ENCODE peak calls at places on chromosomes 5 and 9, in ten cellular contexts. One of them, this sample, is unnamed.

GRCh38 chr9:95305770-95306492 is 11.6 kb downstream of the FANCC start:
- DNase-seq in pancreas: no peak
- DNase-seq in colonic mucosa: no peak
- DNase-seq in AG09319: no peak
- DNase-seq in HFF-Myc: no peak
- DNase-seq in epithelial cell of esophagus: no peak
- DNase-seq in kidney epithelial cell: no peak
- DNase-seq in AG09309: no peak
- DNase-seq in hepatocyte: no peak
- DNase-seq in astrocyte of the spinal cord: peak
- DNase-seq in this sample: no peak

GRCh38 chr9:111621895-111622480 is 9.1 kb upstream of the DNAJC25 start:
- DNase-seq in astrocyte of the spinal cord: peak
- DNase-seq in AG09309: no peak
- DNase-seq in hepatocyte: peak
- DNase-seq in HFF-Myc: no peak
- DNase-seq in pancreas: no peak
- DNase-seq in kidney epithelial cell: no peak
- DNase-seq in AG09319: no peak
- DNase-seq in colonic mucosa: peak
- DNase-seq in epithelial cell of esophagus: peak
- DNase-seq in this sample: no peak

GRCh38 chr9:87464110-87464991 is 33.3 kb upstream of the DAPK1 start:
- DNase-seq in AG09309: peak
- DNase-seq in kidney epithelial cell: no peak
- DNase-seq in colonic mucosa: no peak
- DNase-seq in epithelial cell of esophagus: peak
- DNase-seq in hepatocyte: no peak
- DNase-seq in HFF-Myc: no peak
- DNase-seq in pancreas: no peak
- DNase-seq in AG09319: peak
- DNase-seq in astrocyte of the spinal cord: no peak
- DNase-seq in this sample: no peak

GRCh38 chr5:67561145-67561932 is 364.7 kb upstream of the CD180 start:
- DNase-seq in astrocyte of the spinal cord: no peak
- DNase-seq in colonic mucosa: no peak
- DNase-seq in epithelial cell of esophagus: no peak
- DNase-seq in kidney epithelial cell: no peak
- DNase-seq in AG09319: no peak
- DNase-seq in AG09309: no peak
- DNase-seq in hepatocyte: no peak
- DNase-seq in HFF-Myc: no peak
- DNase-seq in pancreas: no peak
- DNase-seq in this sample: no peak

GRCh38 chr5:95327211-95327610 is 42.3 kb upstream of the MCTP1 start:
- DNase-seq in AG09319: no peak
- DNase-seq in pancreas: no peak
- DNase-seq in kidney epithelial cell: peak
- DNase-seq in AG09309: no peak
- DNase-seq in astrocyte of the spinal cord: peak
- DNase-seq in colonic mucosa: no peak
- DNase-seq in hepatocyte: no peak
- DNase-seq in HFF-Myc: no peak
- DNase-seq in epithelial cell of esophagus: peak
- DNase-seq in this sample: no peak

GRCh38 chr5:62395210-62395950 is 8.3 kb downstream of the DIMT1 start:
- DNase-seq in pancreas: no peak
- DNase-seq in hepatocyte: no peak
- DNase-seq in astrocyte of the spinal cord: peak
- DNase-seq in HFF-Myc: no peak
- DNase-seq in AG09309: no peak
- DNase-seq in colonic mucosa: no peak
- DNase-seq in AG09319: no peak
- DNase-seq in kidney epithelial cell: no peak
- DNase-seq in epithelial cell of esophagus: peak
- DNase-seq in this sample: no peak

GRCh38 chr9:129962889-129963703 is 79.9 kb downstream of the FNBP1 start:
- DNase-seq in HFF-Myc: no peak
- DNase-seq in AG09309: no peak
- DNase-seq in AG09319: no peak
- DNase-seq in kidney epithelial cell: no peak
- DNase-seq in colonic mucosa: peak
- DNase-seq in astrocyte of the spinal cord: peak
- DNase-seq in pancreas: no peak
- DNase-seq in hepatocyte: no peak
- DNase-seq in epithelial cell of esophagus: peak
- DNase-seq in this sample: no peak

GRCh38 chr5:137071941-137072340 is 427.2 kb downstream of the SPOCK1 start:
- DNase-seq in hepatocyte: no peak
- DNase-seq in AG09309: no peak
- DNase-seq in colonic mucosa: no peak
- DNase-seq in AG09319: no peak
- DNase-seq in kidney epithelial cell: no peak
- DNase-seq in HFF-Myc: no peak
- DNase-seq in pancreas: peak
- DNase-seq in astrocyte of the spinal cord: no peak
- DNase-seq in epithelial cell of esophagus: no peak
- DNase-seq in this sample: no peak

GRCh38 chr5:125245216-125245615 is 498.8 kb upstream of the ZNF608 start:
- DNase-seq in colonic mucosa: no peak
- DNase-seq in kidney epithelial cell: no peak
- DNase-seq in HFF-Myc: no peak
- DNase-seq in AG09309: no peak
- DNase-seq in epithelial cell of esophagus: no peak
- DNase-seq in hepatocyte: no peak
- DNase-seq in astrocyte of the spinal cord: no peak
- DNase-seq in pancreas: no peak
- DNase-seq in AG09319: no peak
- DNase-seq in this sample: no peak

DNA sequence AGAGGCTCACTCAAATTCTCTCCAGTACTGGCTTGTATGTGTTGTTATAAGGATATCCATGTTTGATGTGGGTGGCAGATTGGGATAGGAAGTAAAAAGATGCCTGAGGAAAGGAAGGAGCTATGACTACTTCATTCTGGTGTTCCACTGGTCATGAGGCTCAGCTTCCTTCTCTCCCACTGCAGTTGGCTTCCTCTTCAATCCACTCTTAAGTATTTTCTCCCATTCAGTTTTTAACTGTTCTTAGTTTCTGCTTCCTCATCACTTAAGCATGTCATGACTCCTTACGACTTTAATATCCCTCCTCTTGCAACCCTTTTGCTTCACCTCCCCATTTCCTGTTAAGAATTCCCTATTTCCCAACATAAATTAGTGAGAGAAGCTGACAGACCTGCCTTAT is 81.1 kb downstream of the PJA2 start:
- DNase-seq in astrocyte of the spinal cord: no peak
- DNase-seq in AG09309: no peak
- DNase-seq in HFF-Myc: no peak
- DNase-seq in AG09319: no peak
- DNase-seq in hepatocyte: no peak
- DNase-seq in kidney epithelial cell: no peak
- DNase-seq in pancreas: no peak
- DNase-seq in epithelial cell of esophagus: peak
- DNase-seq in colonic mucosa: no peak
- DNase-seq in this sample: peak
- TF ChIP-seq CTCF in astrocyte of the spinal cord: no peak
- TF ChIP-seq CTCF in AG09309: no peak
- TF ChIP-seq CTCF in HFF-Myc: no peak
- TF ChIP-seq CTCF in AG09319: no peak
- TF ChIP-seq CTCF in hepatocyte: no peak
- TF ChIP-seq CTCF in kidney epithelial cell: no peak
- TF ChIP-seq CTCF in pancreas: no peak
- TF ChIP-seq CTCF in epithelial cell of esophagus: no peak
- TF ChIP-seq CTCF in colonic mucosa: no peak
- TF ChIP-seq CTCF in this sample: no peak

DNA sequence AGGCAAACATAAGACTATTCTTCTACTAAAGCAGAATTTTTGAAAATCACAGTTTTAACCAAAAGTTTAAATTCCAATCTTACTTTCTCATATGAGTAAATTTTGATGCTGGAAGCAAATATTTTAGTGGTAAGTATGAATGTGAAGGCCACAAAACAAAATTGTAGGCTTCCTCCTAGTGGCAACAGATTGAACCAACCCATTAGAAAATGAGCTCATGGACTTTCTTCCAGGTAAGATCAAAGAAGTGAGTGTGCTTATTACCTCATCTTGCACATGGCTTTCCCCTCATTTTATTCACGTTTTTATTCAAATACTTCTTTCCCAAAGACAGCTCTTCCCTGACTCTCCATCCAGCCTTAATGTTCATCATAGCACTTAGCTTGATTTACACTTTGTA is 16.5 kb upstream of the RLN2 start:
- DNase-seq in AG09319: no peak
- DNase-seq in hepatocyte: no peak
- DNase-seq in epithelial cell of esophagus: peak
- DNase-seq in pancreas: no peak
- DNase-seq in colonic mucosa: no peak
- DNase-seq in AG09309: no peak
- DNase-seq in HFF-Myc: no peak
- DNase-seq in astrocyte of the spinal cord: no peak
- DNase-seq in kidney epithelial cell: no peak
- DNase-seq in this sample: no peak
- TF ChIP-seq CTCF in AG09319: no peak
- TF ChIP-seq CTCF in hepatocyte: no peak
- TF ChIP-seq CTCF in epithelial cell of esophagus: peak
- TF ChIP-seq CTCF in pancreas: no peak
- TF ChIP-seq CTCF in colonic mucosa: no peak
- TF ChIP-seq CTCF in AG09309: peak
- TF ChIP-seq CTCF in HFF-Myc: no peak
- TF ChIP-seq CTCF in astrocyte of the spinal cord: peak
- TF ChIP-seq CTCF in kidney epithelial cell: no peak
- TF ChIP-seq CTCF in this sample: no peak

GRCh38 chr5:75668988-75669760 is 48.1 kb downstream of the POC5 start:
- DNase-seq in pancreas: peak
- DNase-seq in colonic mucosa: peak
- DNase-seq in astrocyte of the spinal cord: no peak
- DNase-seq in kidney epithelial cell: no peak
- DNase-seq in AG09309: no peak
- DNase-seq in AG09319: no peak
- DNase-seq in hepatocyte: peak
- DNase-seq in epithelial cell of esophagus: peak
- DNase-seq in HFF-Myc: no peak
- DNase-seq in this sample: no peak

GRCh38 chr5:75667586-75667985 is 49.7 kb downstream of the POC5 start:
- DNase-seq in AG09309: no peak
- DNase-seq in kidney epithelial cell: no peak
- DNase-seq in pancreas: no peak
- DNase-seq in hepatocyte: no peak
- DNase-seq in colonic mucosa: no peak
- DNase-seq in AG09319: no peak
- DNase-seq in astrocyte of the spinal cord: no peak
- DNase-seq in HFF-Myc: no peak
- DNase-seq in epithelial cell of esophagus: no peak
- DNase-seq in this sample: no peak

GRCh38 chr5:75664933-75665332 is 52.3 kb downstream of the POC5 start:
- DNase-seq in hepatocyte: no peak
- DNase-seq in astrocyte of the spinal cord: no peak
- DNase-seq in pancreas: no peak
- DNase-seq in AG09319: no peak
- DNase-seq in HFF-Myc: no peak
- DNase-seq in kidney epithelial cell: no peak
- DNase-seq in colonic mucosa: no peak
- DNase-seq in AG09309: no peak
- DNase-seq in epithelial cell of esophagus: no peak
- DNase-seq in this sample: no peak

GRCh38 chr5:75668348-75668895 is 48.8 kb downstream of the POC5 start:
- DNase-seq in epithelial cell of esophagus: no peak
- DNase-seq in astrocyte of the spinal cord: no peak
- DNase-seq in colonic mucosa: no peak
- DNase-seq in kidney epithelial cell: no peak
- DNase-seq in hepatocyte: no peak
- DNase-seq in HFF-Myc: no peak
- DNase-seq in pancreas: no peak
- DNase-seq in AG09319: no peak
- DNase-seq in AG09309: no peak
- DNase-seq in this sample: no peak

DNA sequence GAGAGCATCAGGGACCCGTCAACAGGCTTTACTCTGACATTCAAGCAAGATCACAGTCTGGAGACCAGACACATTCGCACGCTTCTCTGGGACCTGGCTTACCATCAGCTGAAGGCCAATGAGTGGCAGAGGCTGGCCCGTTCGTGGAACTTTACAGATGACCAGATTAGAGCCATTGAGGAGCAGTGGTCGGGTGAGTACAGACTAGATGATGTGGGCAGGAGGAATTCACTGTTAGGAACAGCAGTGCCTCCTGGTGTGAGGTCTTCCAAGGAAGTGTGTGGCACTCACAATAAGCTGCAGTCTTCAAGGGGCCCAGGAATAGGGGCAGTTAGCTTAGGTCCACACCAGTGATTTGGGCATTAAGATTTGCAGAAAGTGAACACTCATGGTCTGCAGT is 50.4 kb downstream of the POC5 start:
- DNase-seq in astrocyte of the spinal cord: no peak
- DNase-seq in hepatocyte: no peak
- DNase-seq in pancreas: no peak
- DNase-seq in AG09319: no peak
- DNase-seq in kidney epithelial cell: no peak
- DNase-seq in colonic mucosa: no peak
- DNase-seq in epithelial cell of esophagus: no peak
- DNase-seq in HFF-Myc: no peak
- DNase-seq in AG09309: no peak
- DNase-seq in this sample: no peak
- TF ChIP-seq CTCF in astrocyte of the spinal cord: no peak
- TF ChIP-seq CTCF in hepatocyte: no peak
- TF ChIP-seq CTCF in pancreas: no peak
- TF ChIP-seq CTCF in AG09319: no peak
- TF ChIP-seq CTCF in kidney epithelial cell: no peak
- TF ChIP-seq CTCF in colonic mucosa: no peak
- TF ChIP-seq CTCF in epithelial cell of esophagus: no peak
- TF ChIP-seq CTCF in HFF-Myc: peak
- TF ChIP-seq CTCF in AG09309: no peak
- TF ChIP-seq CTCF in this sample: no peak

GRCh38 chr9:131028221-131028884 is 19.4 kb downstream of the LAMC3 start:
- DNase-seq in pancreas: no peak
- DNase-seq in kidney epithelial cell: no peak
- DNase-seq in AG09309: no peak
- DNase-seq in HFF-Myc: no peak
- DNase-seq in astrocyte of the spinal cord: no peak
- DNase-seq in epithelial cell of esophagus: no peak
- DNase-seq in colonic mucosa: no peak
- DNase-seq in hepatocyte: no peak
- DNase-seq in AG09319: no peak
- DNase-seq in this sample: no peak
- TF ChIP-seq CTCF in pancreas: no peak
- TF ChIP-seq CTCF in kidney epithelial cell: no peak
- TF ChIP-seq CTCF in AG09309: no peak
- TF ChIP-seq CTCF in HFF-Myc: no peak
- TF ChIP-seq CTCF in astrocyte of the spinal cord: no peak
- TF ChIP-seq CTCF in epithelial cell of esophagus: no peak
- TF ChIP-seq CTCF in colonic mucosa: no peak
- TF ChIP-seq CTCF in hepatocyte: no peak
- TF ChIP-seq CTCF in AG09319: no peak
- TF ChIP-seq CTCF in this sample: no peak

GRCh38 chr9:116928884-116929283 is 241.8 kb downstream of the TRIM32 start:
- DNase-seq in astrocyte of the spinal cord: no peak
- DNase-seq in AG09309: no peak
- DNase-seq in epithelial cell of esophagus: peak
- DNase-seq in kidney epithelial cell: no peak
- DNase-seq in colonic mucosa: no peak
- DNase-seq in hepatocyte: no peak
- DNase-seq in pancreas: no peak
- DNase-seq in HFF-Myc: no peak
- DNase-seq in AG09319: no peak
- DNase-seq in this sample: no peak
- TF ChIP-seq CTCF in astrocyte of the spinal cord: no peak
- TF ChIP-seq CTCF in AG09309: no peak
- TF ChIP-seq CTCF in epithelial cell of esophagus: peak
- TF ChIP-seq CTCF in kidney epithelial cell: no peak
- TF ChIP-seq CTCF in colonic mucosa: no peak
- TF ChIP-seq CTCF in hepatocyte: no peak
- TF ChIP-seq CTCF in pancreas: no peak
- TF ChIP-seq CTCF in HFF-Myc: no peak
- TF ChIP-seq CTCF in AG09319: no peak
- TF ChIP-seq CTCF in this sample: no peak

This sample was measured in AG04449.